ENCODE peak calls at places on chromosome 4, in eight cellular contexts. C is activated T-cell treated with anti-CD3 and anti-CD28 coated beads for 48 hours; J is effector CD4-positive, alpha-beta T cell; F is OCI-M1; A is activated naive CD8-positive, alpha-beta T cell treated with anti-CD3 and anti-CD28 coated beads, Interleukin-2, amount 50 U/mL, for 24 hours; U is suprapubic skin; Y is AG10803; E is HT-29. S is an unnamed sample.

GRCh38 chr4:88629826-88630225 is 37.5 kb downstream of the HERC3 start:
- DNase-seq in F (no peak), Y (peak; percentile 46), E (no peak), J (no peak), U (no peak), C (no peak), A (no peak), S (peak; percentile 12)

GRCh38 chr4:76939184-76939583 is 10.4 kb upstream of the SEPTIN11 start:
- DNase-seq in E (no peak), U (no peak), A (no peak), J (no peak), C (no peak), Y (no peak), F (no peak), S (no peak)

GRCh38 chr4:86981789-86982188 is 47.0 kb downstream of the AFF1 start:
- DNase-seq in E (no peak), J (no peak), Y (no peak), F (peak; percentile 60), U (no peak), C (no peak), A (no peak), S (no peak)

GRCh38 chr4:114208747-114209146 is 229.3 kb upstream of the ARSJ start:
- DNase-seq in J (no peak), Y (peak; percentile 44), F (peak; percentile 19), C (no peak), U (no peak), A (no peak), E (peak; percentile 10), S (peak; percentile 14)

GRCh38 chr4:184617611-184618196 is 31.5 kb downstream of the CASP3 start:
- DNase-seq in Y (no peak), A (no peak), F (peak; percentile 53), U (no peak), J (no peak), E (no peak), C (no peak), S (no peak)

GRCh38 chr4:164027805-164028204 is 533.3 kb downstream of the TMA16 start:
- DNase-seq in U (no peak), J (no peak), A (no peak), C (no peak), Y (no peak), E (no peak), F (no peak), S (no peak)

GRCh38 chr4:113064244-113064643 is 14.8 kb downstream of the ANK2 start:
- DNase-seq in Y (no peak), U (no peak), E (no peak), F (no peak), A (no peak), J (no peak), C (no peak), S (no peak)

GRCh38 chr4:143199503-143199902 is 14.8 kb downstream of the USP38 start:
- DNase-seq in U (no peak), A (no peak), C (no peak), J (no peak), F (no peak), Y (no peak), E (no peak), S (no peak)

GRCh38 chr4:141473026-141473540 is 163.3 kb upstream of the IL15 start:
- DNase-seq in A (no peak), Y (peak; percentile 48), E (no peak), J (no peak), C (no peak), F (no peak), U (no peak), S (no peak)

GRCh38 chr4:3514806-3515421 is 17.3 kb downstream of the LRPAP1 start:
- DNase-seq in C (no peak), A (no peak), U (no peak), E (peak; percentile 11), J (no peak), Y (no peak), F (no peak), S (no peak)

GRCh38 chr4:113394730-113395530 is 345.5 kb downstream of the ANK2 start:
- DNase-seq in A (peak; percentile 38), F (peak; percentile 91), C (peak; percentile 6), U (no peak), E (peak; percentile 98), Y (peak; percentile 81), J (peak; percentile 54), S (peak; percentile 68)

GRCh38 chr4:14415146-14415545 is 587.1 kb upstream of the CPEB2 start:
- DNase-seq in U (no peak), J (no peak), E (no peak), A (no peak), C (no peak), Y (peak; percentile 1), F (peak; percentile 39), S (no peak)

GRCh38 chr4:173334891-173335754 is 965 bp upstream of the HMGB2 start:
- DNase-seq in J (peak; percentile 8), F (peak; percentile 96), C (peak; percentile 37), U (peak; percentile 75), A (peak; percentile 60), E (peak; percentile 70), Y (peak; percentile 70), S (peak; percentile 87)

S was measured in AG08395.